ENCODE peak calls at places on chromosome 3, in six cellular contexts. D is breast epithelium, L is glutamatergic neuron, P is cardiac muscle cell, H is HFFc6, G is transverse colon. M is an unnamed sample.

GRCh38 chr3:172626241-172626640 is 84.6 kb downstream of the NCEH1 start:
- DNase-seq in D (no peak), L (no peak), P (no peak), H (peak; percentile 62), G (no peak), M (no peak)

GRCh38 chr3:31077826-31078225 is 183.4 kb upstream of the GADL1 start:
- DNase-seq in D (no peak), L (no peak), P (no peak), H (peak; percentile 28), G (no peak), M (no peak)

GRCh38 chr3:32837789-32838188 is 20.0 kb downstream of the TRIM71 start:
- DNase-seq in D (no peak), L (no peak), P (no peak), H (peak; percentile 3), G (no peak), M (no peak)

GRCh38 chr3:152458725-152459515 is 190.2 kb downstream of the MBNL1 start:
- DNase-seq in D (no peak), L (no peak), P (no peak), H (no peak), G (no peak), M (no peak)

GRCh38 chr3:40044487-40044886 is 235.1 kb downstream of the MYRIP start:
- DNase-seq in D (no peak), L (no peak), P (no peak), H (peak; percentile 94), G (no peak), M (no peak)

GRCh38 chr3:194161181-194162045 is 25.5 kb downstream of the HES1 start:
- DNase-seq in D (peak; percentile 67), L (no peak), P (no peak), H (no peak), G (no peak), M (no peak)

GRCh38 chr3:98906230-98906629 is 4.7 kb upstream of the DCBLD2 start:
- DNase-seq in D (no peak), L (no peak), P (no peak), H (peak; percentile 93), G (no peak), M (no peak)

GRCh38 chr3:49512791-49513355 is 41.4 kb upstream of the BSN start:
- DNase-seq in D (no peak), L (no peak), P (no peak), H (no peak), G (no peak), M (no peak)

GRCh38 chr3:114892880-114893279 is 254.2 kb downstream of the ZBTB20 start:
- DNase-seq in D (no peak), L (no peak), P (no peak), H (no peak), G (no peak), M (no peak)

GRCh38 chr3:113557374-113557773 is 25.0 kb downstream of the SIDT1 start:
- DNase-seq in D (no peak), L (no peak), P (no peak), H (peak; percentile 51), G (no peak), M (no peak)

GRCh38 chr3:150925751-150926201 is 20.5 kb upstream of the MINDY4B start:
- DNase-seq in D (no peak), L (peak; percentile 65), P (peak; percentile 79), H (no peak), G (peak; percentile 60), M (peak; percentile 40)

GRCh38 chr3:13498354-13499060 is 18.4 kb downstream of the HDAC11 start:
- DNase-seq in D (no peak), L (no peak), P (no peak), H (no peak), G (no peak), M (no peak)

GRCh38 chr3:125165189-125165947 is 47.2 kb downstream of the SLC12A8 start:
- DNase-seq in D (no peak), L (peak; percentile 51), P (peak; percentile 66), H (peak; percentile 20), G (no peak), M (peak; percentile 43)

GRCh38 chr3:26376131-26376530 is 246.4 kb upstream of the LRRC3B start:
- DNase-seq in D (no peak), L (no peak), P (no peak), H (no peak), G (no peak), M (no peak)

GRCh38 chr3:11346416-11346815 is 74.2 kb downstream of the ATG7 start:
- DNase-seq in D (no peak), L (no peak), P (no peak), H (peak; percentile 52), G (no peak), M (no peak)

GRCh38 chr3:164537485-164537884 is 540.8 kb downstream of the SI start:
- DNase-seq in D (no peak), L (no peak), P (no peak), H (no peak), G (no peak), M (no peak)

GRCh38 chr3:187445352-187445751 is 77.2 kb downstream of the RTP4 start:
- DNase-seq in D (no peak), L (no peak), P (no peak), H (no peak), G (no peak), M (no peak)

GRCh38 chr3:70392227-70392626 is 79.8 kb upstream of the MDFIC2 start:
- DNase-seq in D (no peak), L (no peak), P (peak; percentile 7), H (no peak), G (no peak), M (no peak)

GRCh38 chr3:186211101-186211500 is 102.2 kb upstream of the ETV5 start:
- DNase-seq in D (no peak), L (no peak), P (no peak), H (no peak), G (no peak), M (no peak)

GRCh38 chr3:186212611-186213010 is 103.7 kb upstream of the ETV5 start:
- DNase-seq in D (no peak), L (no peak), P (no peak), H (no peak), G (no peak), M (no peak)

GRCh38 chr3:186209810-186210752 is 101.2 kb upstream of the ETV5 start:
- DNase-seq in D (no peak), L (no peak), P (no peak), H (peak; percentile 60), G (peak; percentile 32), M (peak; percentile 36)

GRCh38 chr3:186207515-186207914 is 98.6 kb upstream of the ETV5 start:
- DNase-seq in D (no peak), L (no peak), P (no peak), H (no peak), G (no peak), M (no peak)

GRCh38 chr3:186208328-186208989 is 99.6 kb upstream of the ETV5 start:
- DNase-seq in D (no peak), L (no peak), P (no peak), H (no peak), G (no peak), M (no peak)
- TF ChIP-seq CTCF in D (no peak), L (no peak), P (no peak), H (no peak), G (no peak), M (no peak)

GRCh38 chr3:192422998-192423349 is 304.4 kb downstream of the FGF12 start:
- DNase-seq in D (no peak), L (no peak), P (peak; percentile 28), H (no peak), G (no peak), M (no peak)
- TF ChIP-seq CTCF in D (no peak), L (peak; percentile 9), P (peak; percentile 25), H (peak; percentile 21), G (no peak), M (peak; percentile 57)

DNA sequence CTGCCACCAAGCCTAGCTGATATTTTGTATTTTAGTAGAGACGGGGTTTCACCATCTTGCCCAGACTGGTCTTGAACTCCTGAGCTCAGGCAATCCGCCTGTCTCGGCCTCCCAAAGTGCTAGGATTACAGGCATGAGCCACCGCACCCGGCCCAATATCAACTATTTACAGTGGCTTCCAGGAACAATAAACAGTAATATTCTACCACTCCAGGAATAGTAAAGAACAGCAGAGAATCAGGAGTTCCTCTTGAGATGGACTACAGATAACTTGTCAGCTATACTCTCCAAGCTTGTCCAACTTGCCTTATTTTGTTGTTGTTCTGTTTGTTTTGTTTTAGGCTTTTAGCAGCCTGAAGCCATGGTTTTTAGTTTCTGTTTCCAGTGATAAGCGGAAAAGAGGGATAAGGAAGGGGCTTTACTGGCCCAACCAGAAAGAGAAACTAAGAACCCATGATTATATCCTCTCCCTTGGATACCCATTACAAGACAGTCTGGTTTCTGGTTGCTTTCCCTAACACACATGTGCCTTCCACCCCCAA is 36.8 kb downstream of the ARHGEF3 start:
- DNase-seq in D (no peak), L (no peak), P (no peak), H (no peak), G (no peak), M (no peak)
- TF ChIP-seq CTCF in D (no peak), L (no peak), P (no peak), H (no peak), G (no peak), M (no peak)

GRCh38 chr3:73433079-73433478 is 191.7 kb downstream of the PDZRN3 start:
- DNase-seq in D (no peak), L (no peak), P (peak; percentile 12), H (no peak), G (no peak), M (no peak)

GRCh38 chr3:73432723-73433032 is 192.1 kb downstream of the PDZRN3 start:
- DNase-seq in D (no peak), L (no peak), P (no peak), H (no peak), G (no peak), M (no peak)

GRCh38 chr3:73432021-73432722 is 192.6 kb downstream of the PDZRN3 start:
- DNase-seq in D (no peak), L (no peak), P (peak; percentile 68), H (peak; percentile 28), G (no peak), M (no peak)

GRCh38 chr3:73433681-73434080 is 191.1 kb downstream of the PDZRN3 start:
- DNase-seq in D (no peak), L (no peak), P (peak; percentile 12), H (no peak), G (no peak), M (no peak)

DNA sequence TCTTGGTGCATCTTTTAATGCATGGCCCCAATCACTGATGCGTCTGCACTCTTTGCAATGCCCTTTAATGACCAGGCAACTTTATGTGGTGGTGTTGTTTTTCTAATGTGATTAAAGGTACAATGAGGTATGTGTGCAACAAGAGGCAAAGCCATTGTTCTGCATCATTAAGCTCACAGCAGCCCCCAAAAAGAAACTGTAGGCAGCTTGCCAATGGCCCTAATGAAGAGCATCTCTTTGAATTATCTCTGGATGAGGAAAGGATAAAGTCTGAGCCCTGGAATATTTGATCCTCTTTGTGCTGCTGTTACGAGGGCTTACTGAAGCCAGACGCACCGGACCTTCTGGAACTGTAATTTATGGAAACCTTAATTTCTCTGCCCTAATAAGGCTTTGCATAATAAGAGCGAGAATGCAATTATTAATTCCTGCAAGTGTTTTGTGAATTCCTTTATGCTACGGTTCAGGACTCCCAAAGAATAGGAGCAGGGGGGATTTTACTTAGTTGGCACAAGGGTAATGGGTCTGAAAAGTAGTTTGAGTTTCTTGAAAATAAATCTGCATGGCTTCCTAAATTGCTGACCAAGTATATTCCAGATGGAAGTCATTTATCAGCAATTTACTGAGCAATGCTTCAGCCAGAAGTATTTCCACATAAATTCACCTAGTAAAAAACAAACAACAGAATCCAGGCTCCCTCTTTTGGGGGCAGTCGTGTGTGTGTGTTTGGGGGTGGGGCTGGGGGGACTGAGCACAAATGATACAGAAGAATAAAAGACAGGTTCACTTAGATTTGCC is 193.4 kb downstream of the PDZRN3 start:
- DNase-seq in D (no peak), L (no peak), P (no peak), H (no peak), G (no peak), M (no peak)
- TF ChIP-seq CTCF in D (no peak), L (no peak), P (no peak), H (no peak), G (no peak), M (no peak)

GRCh38 chr3:15241341-15241740 is 35.3 kb downstream of the CAPN7 start:
- DNase-seq in D (no peak), L (peak; percentile 60), P (peak; percentile 20), H (no peak), G (no peak), M (no peak)
- TF ChIP-seq CTCF in D (no peak), L (peak; percentile 26), P (peak; percentile 33), H (peak; percentile 65), G (no peak), M (peak; percentile 32)

M was measured in neural crest cell.